ENCODE peak calls at places on chromosomes 2 and 18, in ten cellular contexts. Z is mesenchymal stem cell, C is stomach, M is ascending aorta, I is cardiac muscle cell, O is psoas muscle, T is uterus, H is Peyer's patch, U is fibroblast of lung, F is body of pancreas. A is an unnamed sample. For H3K27me3, the result is how much of the 10 kb centered on the place peaks cover.

GRCh38 chr18:7830468-7830867 is 263.4 kb downstream of the PTPRM start:
- DNase-seq in Z (no peak), M (no peak), U (no peak), F (no peak), O (no peak), H (no peak), C (no peak), I (peak), T (no peak), A (no peak)

GRCh38 chr2:42722328-42723190 is 41.4 kb downstream of the OXER1 start:
- DNase-seq in T (peak), U (peak), F (peak), M (peak), I (peak), C (peak), O (no peak), H (no peak), Z (peak), A (peak)

GRCh38 chr2:2054363-2054882 is 276.7 kb downstream of the MYT1L start:
- DNase-seq in O (no peak), I (no peak), U (no peak), M (no peak), F (no peak), H (no peak), Z (no peak), C (no peak), T (no peak), A (no peak)

GRCh38 chr2:219289537-219290361 is 10.6 kb downstream of the DNAJB2 start:
- DNase-seq in M (peak), C (no peak), F (peak), U (peak), Z (peak), H (no peak), O (peak), T (peak), I (no peak), A (no peak)

GRCh38 chr2:218878941-218879761 is 1.5 kb upstream of the WNT10A start:
- DNase-seq in Z (no peak), O (peak), I (no peak), C (no peak), T (no peak), H (peak), F (no peak), U (no peak), M (no peak), A (no peak)

GRCh38 chr18:12571617-12572016 is 86.3 kb downstream of the SPIRE1 start:
- DNase-seq in O (no peak), F (no peak), H (no peak), U (no peak), Z (peak), T (no peak), I (no peak), C (no peak), M (no peak), A (no peak)

GRCh38 chr2:30113617-30114293 is 33.1 kb upstream of the YPEL5 start:
- DNase-seq in U (peak), F (no peak), Z (peak), M (no peak), I (no peak), O (no peak), C (no peak), T (no peak), H (no peak), A (peak)

GRCh38 chr18:35526476-35527120 is 28.8 kb upstream of the INO80C start:
- DNase-seq in M (no peak), C (no peak), H (no peak), Z (peak), O (no peak), U (no peak), I (peak), T (peak), F (peak), A (no peak)

GRCh38 chr2:127166221-127166860 is 53.8 kb downstream of the CYP27C1 start:
- DNase-seq in C (no peak), I (peak), H (no peak), T (no peak), M (peak), F (no peak), U (no peak), O (no peak), Z (no peak), A (no peak)

GRCh38 chr2:170917957-170918356 is 11.1 kb upstream of the GORASP2 start:
- DNase-seq in T (no peak), F (no peak), C (no peak), I (no peak), H (no peak), M (no peak), O (no peak), Z (no peak), U (no peak), A (no peak)

GRCh38 chr2:45237850-45238542 is 228.7 kb upstream of the SIX2 start:
- DNase-seq in F (no peak), M (peak), T (no peak), U (peak), C (no peak), O (peak), H (no peak), I (no peak), Z (peak), A (peak)

GRCh38 chr2:102335871-102336366 is 19.7 kb upstream of the IL18R1 start:
- DNase-seq in I (peak), T (no peak), H (no peak), Z (peak), U (no peak), F (no peak), O (no peak), C (no peak), M (no peak), A (no peak)

GRCh38 chr18:864872-865273 is 39.8 kb upstream of the ADCYAP1 start:
- DNase-seq in C (peak), F (peak), U (peak), O (peak), I (peak), Z (peak), M (peak), T (peak), H (peak), A (no peak)

GRCh38 chr2:36526216-36526615 is 71.8 kb downstream of the FEZ2 start:
- DNase-seq in H (no peak), F (no peak), I (no peak), M (no peak), Z (no peak), U (peak), T (no peak), C (no peak), O (no peak), A (no peak)

GRCh38 chr18:24170389-24170788 is 31.5 kb downstream of the CABYR start:
- DNase-seq in F (no peak), U (no peak), C (no peak), H (no peak), I (no peak), Z (no peak), M (no peak), T (no peak), O (no peak), A (no peak)

GRCh38 chr18:331231-331771 is 63.5 kb upstream of the THOC1 start:
- DNase-seq in U (peak), I (no peak), F (no peak), C (no peak), O (no peak), H (no peak), Z (no peak), M (no peak), T (peak), A (no peak)

GRCh38 chr2:167987558-167987957 is 259.8 kb downstream of the STK39 start:
- DNase-seq in I (no peak), U (no peak), O (no peak), Z (no peak), T (no peak), M (no peak), H (no peak), C (no peak), F (no peak), A (no peak)

GRCh38 chr2:239313251-239313650 is 87.6 kb downstream of the HDAC4 start:
- DNase-seq in C (peak), H (no peak), O (no peak), I (no peak), F (no peak), M (peak), T (no peak), Z (no peak), U (no peak), A (no peak)

GRCh38 chr2:164735309-164735919 is 106.2 kb downstream of the COBLL1 start:
- DNase-seq in U (peak), I (no peak), C (no peak), F (no peak), M (no peak), T (no peak), H (no peak), Z (peak), O (no peak), A (peak)

GRCh38 chr2:210072493-210072892 is 70.1 kb downstream of the RPE start:
- DNase-seq in H (no peak), F (no peak), O (no peak), Z (no peak), I (no peak), U (no peak), T (no peak), M (no peak), C (no peak), A (no peak)

GRCh38 chr2:216348909-216349308 is 23.4 kb downstream of the MARCHF4 start:
- DNase-seq in Z (peak), T (no peak), C (no peak), O (no peak), U (peak), I (no peak), M (no peak), H (no peak), F (no peak), A (peak)

GRCh38 chr2:118833716-118834439 is 13.6 kb downstream of the EN1 start:
- DNase-seq in F (no peak), T (no peak), U (no peak), C (no peak), O (no peak), I (no peak), M (peak), H (no peak), Z (no peak), A (no peak)

GRCh38 chr2:23411752-23412431 is 26.9 kb downstream of the KLHL29 start:
- DNase-seq in Z (peak), C (no peak), H (no peak), U (peak), F (no peak), I (no peak), T (no peak), O (no peak), M (peak), A (no peak)

GRCh38 chr18:8898990-8899389 is 193.6 kb downstream of the MTCL1 start:
- DNase-seq in M (no peak), F (peak), C (no peak), H (no peak), U (peak), T (no peak), O (no peak), Z (no peak), I (no peak), A (no peak)

GRCh38 chr2:164722604-164723338 is 101.5 kb upstream of the GRB14 start:
- DNase-seq in F (no peak), O (no peak), T (no peak), Z (peak), I (no peak), C (no peak), U (no peak), H (no peak), M (no peak), A (no peak)

GRCh38 chr2:160652236-160652635 is 158.6 kb upstream of the RBMS1 start:
- DNase-seq in T (no peak), U (peak), H (no peak), I (no peak), O (no peak), C (no peak), Z (no peak), F (no peak), M (no peak), A (no peak)

GRCh38 chr18:79393181-79393598 is 2.5 kb upstream of the NFATC1 start:
- DNase-seq in O (peak), M (no peak), H (peak), C (no peak), U (no peak), Z (peak), T (peak), I (no peak), F (no peak), A (no peak)
- H3K27me3 ChIP-seq in O (under half), M (under half), H (under half), C (half or more), U (under half), Z (under half), T (under half), I (half or more), F (under half), A (half or more)

GRCh38 chr2:72028996-72029395 is 118.7 kb downstream of the CYP26B1 start:
- DNase-seq in Z (no peak), F (no peak), O (no peak), C (peak), H (no peak), M (peak), I (no peak), U (no peak), T (no peak), A (no peak)

GRCh38 chr2:72028351-72028995 is 119.2 kb downstream of the CYP26B1 start:
- DNase-seq in F (no peak), I (no peak), O (no peak), C (peak), U (no peak), M (peak), H (no peak), T (no peak), Z (no peak), A (no peak)

GRCh38 chr2:72026819-72027425 is 120.7 kb downstream of the CYP26B1 start:
- DNase-seq in U (peak), Z (no peak), O (no peak), I (no peak), M (peak), F (no peak), H (no peak), C (no peak), T (no peak), A (no peak)

GRCh38 chr2:72024451-72025175 is 123.0 kb downstream of the CYP26B1 start:
- DNase-seq in T (no peak), U (no peak), I (no peak), O (no peak), M (peak), F (no peak), C (peak), Z (no peak), H (no peak), A (no peak)

GRCh38 chr2:72027426-72028161 is 120.1 kb downstream of the CYP26B1 start:
- DNase-seq in T (no peak), C (peak), M (peak), F (no peak), H (no peak), I (no peak), U (peak), Z (no peak), O (no peak), A (no peak)
- H3K27me3 ChIP-seq in T (under half), C (under half), M (under half), F (under half), H (under half), I (under half), U (under half), Z (under half), O (under half), A (under half)

DNA sequence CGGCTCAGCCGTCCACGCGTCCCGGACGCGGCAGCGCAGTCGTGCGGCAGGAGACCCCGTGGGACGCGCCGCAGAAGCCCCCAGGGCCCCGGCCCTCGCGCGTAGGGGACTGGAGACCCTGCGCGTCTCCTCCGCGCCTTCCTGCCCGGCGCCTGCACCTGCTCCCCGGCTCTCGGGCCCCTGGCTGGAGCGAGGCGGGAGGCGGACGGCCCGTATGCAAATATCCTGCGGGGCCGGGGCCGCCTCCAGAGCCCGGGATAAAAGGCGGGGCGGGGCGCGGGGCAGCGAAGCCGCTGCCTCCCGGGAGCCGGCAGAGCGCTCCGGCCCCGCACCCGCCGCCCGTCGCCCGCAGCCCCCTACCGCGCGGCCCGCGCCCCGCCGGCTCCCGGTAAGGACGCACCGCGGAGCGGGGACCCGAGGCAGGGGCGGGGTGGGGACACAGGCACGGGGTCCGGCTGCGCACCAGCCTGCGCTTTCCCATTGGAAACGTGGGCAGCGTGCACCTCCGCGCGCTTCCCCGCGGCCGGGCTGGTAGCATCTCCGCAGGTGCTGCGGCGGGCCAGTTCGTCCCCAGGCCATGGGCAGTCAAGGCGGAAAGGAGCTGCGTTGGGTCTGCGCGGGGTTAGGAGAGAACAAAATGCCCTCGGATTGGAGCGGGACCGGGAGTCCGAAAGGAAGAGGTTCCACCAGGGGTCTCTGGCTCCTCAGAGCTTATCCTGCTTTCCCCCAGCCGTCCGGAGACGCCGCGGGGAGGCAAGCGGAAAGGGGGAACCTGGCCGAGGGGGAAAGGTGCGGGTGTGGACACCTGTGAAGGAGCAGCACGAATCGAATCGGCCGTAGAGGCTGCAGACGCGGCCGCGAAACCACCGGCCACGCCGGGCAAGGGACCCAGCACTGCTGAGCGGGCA is at the start of gene ATP6V1C2:
- DNase-seq in U (no peak), F (peak), Z (no peak), I (peak), M (no peak), O (no peak), C (peak), T (no peak), H (peak), A (no peak)
- H3K27me3 ChIP-seq in U (under half), F (under half), Z (half or more), I (half or more), M (under half), O (half or more), C (half or more), T (under half), H (under half), A (under half)

DNA sequence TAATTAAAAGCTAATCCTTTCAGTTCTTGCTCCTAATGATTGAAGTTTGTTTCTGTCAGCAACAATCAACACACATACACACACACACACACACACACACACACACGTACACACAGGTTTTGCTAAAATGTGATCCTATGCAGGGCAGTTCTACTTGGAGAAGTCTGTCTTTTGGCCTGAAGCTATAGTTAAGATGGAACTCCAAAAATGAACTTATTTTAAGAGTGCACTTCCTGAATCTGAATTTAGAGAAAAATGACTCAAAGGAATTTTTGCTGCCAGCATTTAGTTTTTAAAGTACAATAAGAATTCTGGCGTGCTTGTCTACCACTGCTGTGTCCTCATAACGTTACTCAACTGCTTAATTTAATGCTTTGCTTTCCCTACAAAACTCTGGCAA is 6.6 kb downstream of the GALNT5 start:
- DNase-seq in I (no peak), O (no peak), F (no peak), M (no peak), U (peak), T (no peak), Z (no peak), C (no peak), H (no peak), A (no peak)
- H3K27me3 ChIP-seq in I (under half), O (under half), F (under half), M (under half), U (under half), T (under half), Z (under half), C (under half), H (under half), A (under half)

GRCh38 chr18:32770651-32771168 is 2.1 kb downstream of the KLHL14 start:
- DNase-seq in U (no peak), O (no peak), T (no peak), I (no peak), Z (no peak), H (peak), C (no peak), M (no peak), F (peak), A (no peak)

GRCh38 chr18:32771169-32771751 is 1.6 kb downstream of the KLHL14 start:
- DNase-seq in T (no peak), I (peak), O (no peak), C (no peak), F (peak), U (peak), Z (peak), M (no peak), H (peak), A (no peak)

GRCh38 chr18:32769242-32770180 is 3.3 kb downstream of the KLHL14 start:
- DNase-seq in U (no peak), C (no peak), O (peak), M (peak), F (peak), I (peak), Z (peak), H (peak), T (no peak), A (no peak)

GRCh38 chr18:32768646-32769206 is 4.1 kb downstream of the KLHL14 start:
- DNase-seq in F (no peak), C (no peak), O (no peak), Z (peak), H (no peak), U (no peak), I (no peak), T (no peak), M (no peak), A (no peak)

DNA sequence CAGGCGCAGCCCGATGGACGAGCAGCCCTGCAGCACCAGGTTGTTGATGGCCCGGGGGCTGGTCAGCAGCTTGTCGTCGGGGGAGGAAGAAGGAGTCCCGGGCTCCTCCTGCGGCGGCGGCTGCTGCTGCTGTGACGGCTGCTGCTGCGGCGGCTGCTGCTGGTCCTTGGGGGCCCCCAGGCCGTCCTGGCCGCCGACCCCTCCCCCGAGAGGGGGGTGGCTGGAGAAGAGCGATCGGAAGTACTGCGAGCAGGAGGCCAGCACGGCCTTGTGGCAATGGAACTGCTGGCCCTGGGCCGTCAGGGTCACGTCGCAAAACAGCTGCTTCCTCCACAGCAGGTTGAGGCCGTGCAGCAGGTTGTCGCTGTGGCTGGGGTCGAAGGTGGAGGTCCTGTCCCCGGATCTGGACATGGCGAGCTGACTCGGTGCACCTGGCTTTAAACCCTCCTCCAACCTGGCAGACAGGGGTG is 2.6 kb downstream of the KLHL14 start:
- DNase-seq in F (peak), Z (peak), C (no peak), T (no peak), M (peak), H (peak), O (no peak), I (peak), U (no peak), A (no peak)
- H3K27me3 ChIP-seq in F (under half), Z (half or more), C (half or more), T (under half), M (under half), H (under half), O (half or more), I (under half), U (under half), A (under half)

GRCh38 chr2:26591619-26592505 is 49.3 kb downstream of the CIB4 start:
- DNase-seq in U (no peak), O (peak), T (peak), C (no peak), I (no peak), F (no peak), M (no peak), H (peak), Z (no peak), A (no peak)

GRCh38 chr2:26590960-26591618 is 50.1 kb downstream of the CIB4 start:
- DNase-seq in M (no peak), Z (no peak), C (no peak), I (no peak), H (peak), U (no peak), T (no peak), O (peak), F (no peak), A (no peak)

GRCh38 chr2:26597197-26597596 is 44.0 kb downstream of the CIB4 start:
- DNase-seq in O (no peak), T (no peak), M (no peak), Z (no peak), H (no peak), F (no peak), I (no peak), C (no peak), U (no peak), A (no peak)

GRCh38 chr2:26598336-26599006 is 42.7 kb downstream of the CIB4 start:
- DNase-seq in C (peak), I (no peak), H (peak), T (no peak), F (no peak), M (no peak), O (no peak), Z (no peak), U (no peak), A (no peak)

DNA sequence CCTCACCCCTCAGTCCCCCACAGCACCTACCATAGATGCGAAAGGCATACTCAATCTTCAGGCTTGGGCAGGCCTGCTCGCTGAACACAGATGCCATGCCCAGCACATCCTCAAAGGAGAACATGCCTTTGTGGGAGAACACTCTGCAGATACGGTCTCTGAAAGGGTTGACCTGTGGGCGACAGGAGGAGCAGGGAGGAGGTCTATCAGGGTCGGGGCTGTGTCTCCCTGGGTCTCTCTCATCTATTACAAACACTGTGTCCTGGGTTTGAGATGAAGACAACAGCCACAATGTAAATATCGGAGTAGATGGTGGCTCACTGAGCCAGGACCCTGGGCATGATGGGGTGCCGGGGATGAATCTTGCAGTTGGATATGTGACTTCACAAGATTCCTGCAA is 46.0 kb downstream of the CIB4 start:
- DNase-seq in T (no peak), C (no peak), U (no peak), I (no peak), F (no peak), Z (no peak), H (peak), O (no peak), M (peak), A (no peak)
- H3K27me3 ChIP-seq in T (under half), C (half or more), U (under half), I (under half), F (under half), Z (half or more), H (under half), O (under half), M (under half), A (under half)

A was measured in kidney epithelial cell.